ENCODE peak calls at places on chromosome 1, in nine cellular contexts. Q is A549, P is right lobe of liver, Z is left lung, E is cardiac fibroblast, I is astrocyte of the cerebellum, G is WTC11, X is right atrium auricular region, H is RWPE1. L is an unnamed sample.

GRCh38 chr1:59071289-59071688 is 225.6 kb upstream of the FGGY start:
- DNase-seq in Q (no peak), P (no peak), Z (no peak), E (no peak), I (no peak), G (no peak), X (no peak), H (no peak), L (no peak)

GRCh38 chr1:18486195-18486594 is 5.5 kb downstream of the KLHDC7A start:
- DNase-seq in Q (no peak), P (peak; percentile 16), Z (no peak), E (no peak), I (no peak), G (peak; percentile 62), X (no peak), H (no peak), L (no peak)

GRCh38 chr1:50917128-50917795 is 42.8 kb downstream of the FAF1 start:
- DNase-seq in Q (no peak), P (no peak), Z (no peak), E (no peak), I (no peak), G (no peak), X (no peak), H (no peak), L (no peak)

GRCh38 chr1:108961198-108961597 is 2.1 kb downstream of the CLCC1 start:
- DNase-seq in Q (no peak), P (no peak), Z (no peak), E (no peak), I (no peak), G (no peak), X (no peak), H (no peak), L (no peak)

GRCh38 chr1:224616761-224617409 is 768 bp downstream of the CNIH3 start:
- DNase-seq in Q (no peak), P (no peak), Z (no peak), E (no peak), I (no peak), G (peak; percentile 41), X (no peak), H (no peak), L (peak; percentile 48)

GRCh38 chr1:52423771-52424170 is 19.4 kb downstream of the PRPF38A start:
- DNase-seq in Q (no peak), P (no peak), Z (no peak), E (no peak), I (no peak), G (no peak), X (no peak), H (no peak), L (no peak)

GRCh38 chr1:53656062-53656915 is 82.7 kb downstream of the GLIS1 start:
- DNase-seq in Q (no peak), P (no peak), Z (peak; percentile 9), E (peak; percentile 77), I (peak; percentile 41), G (no peak), X (no peak), H (no peak), L (no peak)

GRCh38 chr1:110436635-110437034 is 14.3 kb upstream of the PROK1 start:
- DNase-seq in Q (no peak), P (no peak), Z (no peak), E (no peak), I (no peak), G (no peak), X (no peak), H (no peak), L (no peak)

GRCh38 chr1:187157552-187157951 is 328.8 kb downstream of the PLA2G4A start:
- DNase-seq in Q (no peak), P (no peak), Z (no peak), E (no peak), I (no peak), G (no peak), X (no peak), H (no peak), L (no peak)

GRCh38 chr1:39919545-39919944 is 17.8 kb upstream of the MYCL start:
- DNase-seq in Q (peak; percentile 62), P (no peak), Z (peak; percentile 52), E (peak; percentile 74), I (peak; percentile 41), G (peak; percentile 61), X (no peak), H (peak; percentile 87), L (no peak)

DNA sequence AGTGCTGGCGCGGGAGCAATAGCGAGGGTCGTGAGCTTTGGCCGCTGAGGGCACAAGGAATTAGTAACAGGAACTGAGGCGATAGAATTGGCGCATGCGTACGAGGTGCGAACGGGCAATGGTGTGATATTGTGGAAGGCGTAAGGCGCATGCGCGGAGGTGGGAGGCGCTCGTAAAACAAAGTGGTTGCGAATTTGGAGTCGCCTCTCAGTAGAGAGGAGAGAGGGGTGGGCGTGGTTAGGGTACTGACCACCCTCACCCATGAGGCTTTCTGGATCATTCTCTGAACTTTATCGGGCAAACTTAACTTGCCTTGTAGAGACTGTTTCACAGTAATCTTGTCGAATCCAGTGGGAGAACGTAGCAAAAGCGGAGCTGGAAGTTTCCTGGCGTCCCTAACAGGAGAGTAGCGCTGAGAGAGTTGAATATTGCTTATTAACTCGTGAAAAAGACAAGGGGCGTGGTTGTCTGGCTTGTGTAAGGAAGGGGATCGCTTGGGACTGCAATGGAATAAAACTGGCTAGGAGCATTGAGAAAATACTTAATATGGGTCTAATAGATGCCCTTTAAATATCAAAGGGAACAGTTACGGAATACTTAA is 427 bp downstream of the CKS1B start:
- DNase-seq in Q (peak; percentile 98), P (peak; percentile 96), Z (peak; percentile 96), E (peak; percentile 98), I (peak; percentile 90), G (peak; percentile 97), X (peak; percentile 95), H (peak; percentile 89), L (peak; percentile 96)
- TF ChIP-seq CTCF in Q (no peak), P (no peak), Z (no peak), E (no peak), I (no peak), G (no peak), X (no peak), H (no peak), L (no peak)

GRCh38 chr1:44297695-44298400 is 57.2 kb downstream of the ERI3 start:
- DNase-seq in Q (no peak), P (peak; percentile 64), Z (no peak), E (no peak), I (no peak), G (no peak), X (no peak), H (no peak), L (no peak)

GRCh38 chr1:44293761-44294315 is 61.2 kb downstream of the ERI3 start:
- DNase-seq in Q (no peak), P (peak; percentile 94), Z (no peak), E (no peak), I (no peak), G (no peak), X (no peak), H (no peak), L (no peak)

GRCh38 chr1:44294588-44295007 is 60.5 kb downstream of the ERI3 start:
- DNase-seq in Q (peak; percentile 32), P (no peak), Z (peak; percentile 49), E (peak; percentile 67), I (peak; percentile 86), G (peak; percentile 73), X (no peak), H (no peak), L (peak; percentile 45)

GRCh38 chr1:44296794-44297193 is 58.3 kb downstream of the ERI3 start:
- DNase-seq in Q (no peak), P (no peak), Z (no peak), E (no peak), I (no peak), G (no peak), X (no peak), H (no peak), L (no peak)

DNA sequence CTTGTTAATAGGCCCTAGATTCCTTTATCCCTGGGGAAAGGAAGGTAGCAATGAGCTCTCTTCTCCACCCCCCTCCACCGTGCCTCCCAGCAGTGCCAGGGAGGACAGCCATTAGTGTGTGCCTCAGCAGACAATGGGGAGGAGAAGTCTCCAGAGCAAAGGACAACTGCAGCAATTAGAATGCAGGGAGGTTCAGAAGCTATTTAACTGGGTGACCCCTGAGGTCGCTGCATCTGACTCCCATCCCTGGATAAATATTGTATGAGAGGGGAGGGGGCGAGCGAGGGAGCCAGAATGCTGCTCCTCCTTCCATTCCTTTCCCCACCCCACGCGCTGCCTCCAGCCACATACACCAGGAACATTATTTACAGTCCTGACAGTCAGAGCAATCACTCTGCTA is 59.0 kb downstream of the ERI3 start:
- DNase-seq in Q (no peak), P (no peak), Z (no peak), E (no peak), I (no peak), G (no peak), X (no peak), H (no peak), L (peak; percentile 35)
- TF ChIP-seq CTCF in Q (no peak), P (no peak), Z (no peak), E (no peak), I (no peak), G (no peak), X (no peak), H (no peak), L (no peak)

DNA sequence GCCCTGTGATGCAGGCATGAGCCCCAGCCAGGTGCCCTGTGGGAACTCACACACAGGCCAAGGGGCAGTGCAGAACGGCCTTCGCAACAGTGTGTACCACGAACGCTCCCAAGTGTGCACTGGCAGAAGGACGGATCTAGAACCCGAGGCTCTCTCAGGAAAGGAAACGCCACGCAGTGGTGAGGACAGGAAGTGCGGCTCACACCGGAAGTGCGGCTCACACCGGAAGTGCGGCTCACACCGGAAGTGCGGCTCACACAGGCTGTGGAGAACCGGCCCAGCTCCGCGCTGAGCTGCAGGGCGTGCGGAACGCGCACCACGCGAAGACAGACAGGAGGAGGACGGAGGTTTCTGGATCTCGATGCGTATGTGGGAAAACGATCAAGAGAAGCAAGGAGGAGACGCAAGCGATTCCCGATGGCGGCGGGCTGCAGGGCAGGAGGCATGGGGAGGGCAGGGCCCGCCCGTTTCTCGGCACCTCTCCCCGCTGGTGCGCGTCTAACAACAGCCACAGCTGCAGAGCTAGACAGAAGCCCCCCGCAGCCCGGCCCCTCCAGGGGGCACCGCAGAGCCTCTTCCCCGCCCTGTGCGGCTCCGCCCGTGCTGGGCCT is 35.9 kb upstream of the TMEM52 start:
- DNase-seq in Q (no peak), P (no peak), Z (no peak), E (no peak), I (no peak), G (peak; percentile 41), X (no peak), H (no peak), L (peak; percentile 52)
- TF ChIP-seq CTCF in Q (no peak), P (no peak), Z (no peak), E (no peak), I (peak; percentile 15), G (peak; percentile 28), X (no peak), H (peak; percentile 35), L (peak; percentile 54)

DNA sequence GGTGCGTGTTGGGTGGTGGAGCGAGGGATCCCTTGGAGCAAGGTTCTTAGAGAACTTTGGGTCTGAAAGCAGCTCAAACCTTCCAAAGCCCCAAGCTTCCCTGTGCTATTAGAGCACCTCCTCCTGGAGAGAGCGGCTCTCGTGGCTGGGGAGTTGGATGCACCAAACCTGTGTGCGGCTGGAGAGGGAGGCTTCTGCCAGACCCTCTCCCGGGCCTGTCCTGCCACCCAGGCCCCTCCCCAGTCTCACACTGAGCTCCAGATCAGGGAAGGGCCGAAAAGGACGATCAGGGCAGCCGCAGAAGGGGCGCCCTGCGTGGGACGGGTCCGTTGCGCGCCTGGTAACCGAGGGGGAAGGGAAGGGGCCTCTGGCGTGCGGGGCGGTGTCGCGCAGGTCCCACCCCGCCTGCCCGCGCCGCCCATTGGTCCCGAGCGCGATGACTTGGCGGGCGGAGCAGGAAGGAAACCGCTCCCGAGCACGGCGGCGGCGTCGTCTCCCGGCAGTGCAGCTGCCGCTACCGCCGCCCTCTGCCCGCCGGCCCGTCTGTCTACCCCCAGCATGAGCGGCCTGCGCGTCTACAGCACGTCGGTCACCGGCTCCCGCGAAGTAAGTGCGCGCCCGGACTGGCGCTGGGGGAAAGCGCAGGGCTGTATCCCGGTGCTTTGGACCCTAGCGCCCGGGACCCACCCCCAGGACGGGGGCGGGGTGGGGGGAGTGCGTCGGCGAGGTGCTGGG is at the start of gene SH3BGRL3:
- DNase-seq in Q (peak; percentile 75), P (peak; percentile 92), Z (peak; percentile 89), E (peak; percentile 77), I (no peak), G (peak; percentile 76), X (peak; percentile 90), H (peak; percentile 85), L (peak; percentile 89)
- TF ChIP-seq CTCF in Q (peak; percentile 41), P (peak; percentile 41), Z (peak; percentile 21), E (peak; percentile 49), I (peak; percentile 64), G (no peak), X (peak; percentile 63), H (peak; percentile 70), L (no peak)